ENCODE peak calls at places on chromosomes 5 and 9, in six cellular contexts. Z is neural crest cell, H is progenitor cell of endocrine pancreas, I is HFF-Myc, G is GM13977, B is KG1. C is an unnamed sample.

GRCh38 chr5:14143843-14144585 is 872 bp downstream of the TRIO start:
- DNase-seq in G (peak; percentile 71), B (peak; percentile 19), I (no peak), Z (peak; percentile 47), H (peak; percentile 22), C (no peak)

GRCh38 chr9:95381243-95381642 is 63.7 kb upstream of the FANCC start:
- DNase-seq in H (no peak), Z (no peak), G (no peak), I (no peak), B (no peak), C (no peak)

GRCh38 chr5:6943197-6943596 is 230.0 kb downstream of the TENT4A start:
- DNase-seq in G (no peak), Z (no peak), B (no peak), H (no peak), I (no peak), C (no peak)

GRCh38 chr5:64637144-64637543 is 53.2 kb upstream of the SHISAL2B start:
- DNase-seq in I (no peak), G (no peak), H (no peak), B (no peak), Z (no peak), C (no peak)

GRCh38 chr9:38016375-38017120 is 52.5 kb downstream of the SHB start:
- DNase-seq in B (no peak), H (no peak), Z (no peak), G (no peak), I (no peak), C (no peak)

GRCh38 chr5:55510523-55510880 is 24.3 kb downstream of the PLPP1 start:
- DNase-seq in B (no peak), I (no peak), Z (no peak), H (no peak), G (no peak), C (no peak)

GRCh38 chr9:132443951-132444615 is 34.1 kb downstream of the CFAP77 start:
- DNase-seq in G (no peak), I (no peak), H (no peak), Z (no peak), B (peak; percentile 21), C (no peak)

GRCh38 chr5:133967124-133967523 is 1.3 kb downstream of the C5orf15 start:
- DNase-seq in I (no peak), Z (no peak), G (no peak), H (no peak), B (no peak), C (no peak)

GRCh38 chr5:68834486-68834885 is 259.3 kb upstream of the SLC30A5 start:
- DNase-seq in I (no peak), H (no peak), B (no peak), G (no peak), Z (no peak), C (no peak)

GRCh38 chr9:137411670-137412380 is 11.1 kb downstream of the EXD3 start:
- DNase-seq in G (peak; percentile 87), H (no peak), I (peak; percentile 71), Z (no peak), B (peak; percentile 63), C (peak; percentile 75)

GRCh38 chr5:96509721-96510383 is 76.8 kb upstream of the PCSK1 start:
- DNase-seq in B (no peak), H (no peak), I (peak; percentile 57), Z (no peak), G (no peak), C (peak; percentile 85)

GRCh38 chr5:56607551-56607950 is 207.8 kb upstream of the MAP3K1 start:
- DNase-seq in G (no peak), B (no peak), H (no peak), I (no peak), Z (no peak), C (no peak)

GRCh38 chr5:3394877-3395599 is 200.6 kb upstream of the IRX1 start:
- DNase-seq in B (no peak), H (no peak), I (no peak), Z (no peak), G (no peak), C (no peak)

GRCh38 chr5:378301-378891 is 56.9 kb downstream of the AHRR start:
- DNase-seq in G (no peak), B (no peak), H (peak; percentile 4), I (no peak), Z (no peak), C (no peak)

GRCh38 chr5:104088876-104089778 is 526.5 kb upstream of the NUDT12 start:
- DNase-seq in Z (no peak), H (no peak), G (no peak), B (no peak), I (no peak), C (no peak)

GRCh38 chr5:168714046-168714445 is 134.9 kb upstream of the PANK3 start:
- DNase-seq in H (no peak), Z (no peak), G (no peak), I (no peak), B (no peak), C (no peak)

C was measured in AG04450.